ENCODE peak calls at places on chromosomes 7 and 10, in seven cellular contexts. Q, O, W, R, V, Z and L are unnamed samples. For H3K4me1 and H3K9me3, the result is how much of the 10 kb centered on the place peaks cover.

GRCh38 chr7:28988818-28989595 is 30.9 kb upstream of the TRIL start:
- DNase-seq in W (peak), Z (peak), Q (no peak), O (peak), R (no peak), V (no peak), L (no peak)

GRCh38 chr7:146655928-146656797 is 539.6 kb downstream of the CNTNAP2 start:
- DNase-seq in Q (no peak), Z (peak), R (no peak), O (no peak), V (no peak), W (no peak), L (no peak)

GRCh38 chr10:131899695-131900349 is 986 bp upstream of the PPP2R2D start:
- DNase-seq in O (no peak), V (no peak), Q (peak), W (no peak), R (no peak), Z (peak), L (no peak)

GRCh38 chr7:92244803-92245486 is 769 bp downstream of the KRIT1 start:
- DNase-seq in Z (peak), R (peak), V (no peak), W (no peak), O (peak), Q (no peak), L (no peak)

GRCh38 chr7:139153832-139154231 is 44.3 kb upstream of the ZC3HAV1 start:
- DNase-seq in R (no peak), O (peak), Z (peak), W (no peak), V (no peak), Q (no peak), L (no peak)

GRCh38 chr7:147432068-147432467 is 1158.5 kb upstream of the C7orf33 start:
- DNase-seq in V (no peak), W (no peak), Q (no peak), R (no peak), Z (no peak), O (no peak), L (no peak)

GRCh38 chr10:59340279-59340678 is 22.1 kb downstream of the FAM13C start:
- DNase-seq in R (no peak), Z (no peak), W (no peak), O (no peak), Q (no peak), V (no peak), L (no peak)

GRCh38 chr10:108275895-108276685 is 1111.6 kb upstream of the SORCS1 start:
- DNase-seq in R (no peak), V (no peak), Z (no peak), Q (no peak), W (no peak), O (no peak), L (no peak)

GRCh38 chr10:88992945-88993537 is 2.4 kb downstream of the FAS start:
- DNase-seq in Q (no peak), Z (peak), W (no peak), R (no peak), V (no peak), O (peak), L (no peak)

GRCh38 chr7:104529567-104529966 is 201.2 kb downstream of the LHFPL3 start:
- DNase-seq in Q (no peak), W (no peak), Z (no peak), R (no peak), V (no peak), O (no peak), L (no peak)

GRCh38 chr7:136925556-136925955 is 57.1 kb downstream of the CHRM2 start:
- DNase-seq in W (no peak), R (no peak), V (no peak), O (no peak), Q (no peak), Z (peak), L (no peak)

GRCh38 chr7:46859963-46860475 is 721.9 kb downstream of the TNS3 start:
- DNase-seq in Z (no peak), R (no peak), O (peak), V (no peak), Q (no peak), W (peak), L (no peak)

DNA sequence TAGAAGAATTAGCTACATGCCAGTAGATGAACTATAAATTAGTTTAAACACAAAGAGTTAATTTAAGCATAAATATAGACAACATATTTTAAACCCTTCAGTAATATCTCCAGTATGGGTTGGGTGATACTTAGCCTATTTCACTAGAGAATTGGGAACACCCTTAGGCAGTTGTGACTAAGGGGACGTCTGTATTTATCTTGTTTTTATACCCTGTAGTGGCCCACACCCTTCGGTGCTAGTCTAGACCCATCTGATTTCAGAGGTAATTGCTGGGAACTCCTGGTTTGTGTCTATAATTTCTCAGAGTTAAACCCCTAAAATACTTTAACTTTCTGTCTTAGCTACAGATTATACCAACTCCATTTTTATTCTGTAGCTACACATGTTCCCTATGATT is 11.5 kb upstream of the STEAP4 start:
- DNase-seq in W (no peak), Q (no peak), V (no peak), R (no peak), Z (no peak), O (peak), L (no peak)
- H3K4me1 ChIP-seq in W (under half), Q (under half), V (under half), R (under half), Z (under half), O (under half), L (under half)

DNA sequence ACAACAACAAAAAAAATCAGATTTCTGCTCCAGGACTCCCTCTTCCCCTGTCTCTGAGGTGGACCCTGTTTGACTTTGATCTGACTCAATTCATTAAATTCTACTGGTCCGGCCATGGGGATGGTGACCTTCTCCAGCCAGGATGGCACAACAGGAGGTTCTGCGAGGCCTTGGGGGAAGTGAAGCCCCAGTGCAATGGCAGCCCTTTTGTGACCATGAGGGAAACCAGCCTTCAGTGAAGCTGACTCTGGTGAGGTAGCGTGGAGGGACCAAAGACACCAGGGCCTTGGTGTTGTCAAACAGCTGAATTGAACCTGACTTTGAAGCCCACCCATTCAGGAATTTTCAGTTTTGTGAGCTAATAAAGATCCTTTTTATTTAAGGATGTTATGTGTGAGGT is 44.5 kb downstream of the NPTX2 start:
- DNase-seq in R (no peak), W (no peak), Z (no peak), Q (no peak), O (no peak), V (no peak), L (peak)
- H3K9me3 ChIP-seq in R (under half), W (under half), Z (under half), Q (under half), O (under half), V (under half), L (under half)

DNA sequence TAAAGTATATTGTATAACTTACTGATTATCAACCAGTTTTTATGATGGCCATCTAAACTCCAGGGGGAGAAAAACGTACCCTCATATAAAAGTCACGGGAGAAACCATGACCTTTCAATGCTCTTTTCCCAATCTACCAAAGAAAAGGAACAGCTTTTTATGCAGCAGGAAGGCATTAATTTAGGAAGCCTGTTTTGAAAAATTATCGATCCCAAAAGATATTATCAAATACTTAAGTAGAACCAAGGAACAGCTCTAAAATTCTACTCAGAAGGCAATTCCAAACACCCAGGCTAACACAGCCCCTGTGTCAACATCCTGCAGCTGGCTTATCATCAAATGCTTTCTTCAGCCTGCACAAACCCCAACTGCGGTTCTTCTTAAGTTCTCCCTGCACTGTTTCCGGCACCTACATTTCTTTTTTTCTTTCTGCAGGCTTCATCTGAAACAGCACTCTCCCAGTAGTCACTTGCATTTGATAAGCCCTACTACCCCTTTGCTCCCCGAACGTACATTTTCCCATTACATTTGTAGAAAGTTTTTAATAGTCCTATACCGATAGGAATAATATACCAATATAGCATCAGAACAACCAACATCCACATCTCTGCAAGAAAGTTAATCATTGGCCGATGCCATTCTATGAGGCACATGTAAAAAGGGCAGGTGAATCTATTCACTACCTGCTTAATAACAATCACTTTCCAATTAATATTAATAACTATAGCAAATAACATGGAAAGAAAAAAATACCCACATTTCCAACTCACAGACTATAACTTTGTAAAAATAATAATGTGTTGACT is 47.9 kb downstream of the PIP4K2A start:
- DNase-seq in Z (no peak), R (peak), Q (no peak), O (no peak), V (no peak), W (no peak), L (no peak)
- H3K27ac ChIP-seq in Z (no peak), R (peak), Q (no peak), O (no peak), V (no peak), W (no peak), L (no peak)

DNA sequence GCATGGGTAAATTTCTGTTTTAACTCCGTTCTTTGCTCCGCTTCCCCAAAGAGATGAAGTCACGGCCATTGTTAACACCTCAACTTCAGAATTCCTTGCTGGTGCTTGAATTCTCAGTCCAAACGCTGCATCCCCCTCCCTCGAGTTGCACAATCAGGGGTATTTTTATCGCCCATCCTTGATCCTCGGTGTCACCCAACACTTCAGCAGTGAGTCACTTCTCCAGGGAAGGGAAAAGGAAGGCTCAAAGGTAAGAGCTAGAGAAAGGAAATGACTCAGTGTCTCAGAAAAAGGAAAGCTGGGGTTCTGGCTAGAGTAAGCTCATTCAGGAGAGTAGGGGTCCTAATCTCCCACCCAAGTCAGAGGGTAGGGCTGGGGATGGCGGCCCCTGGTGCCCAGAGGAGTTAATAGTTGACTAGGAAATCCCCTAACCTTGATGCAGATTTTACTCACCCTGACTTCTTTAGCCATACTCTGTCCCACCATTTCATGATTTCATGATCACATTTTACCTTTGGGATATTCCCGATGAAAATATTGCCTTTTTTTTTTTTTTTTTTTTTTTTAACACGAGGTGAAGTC is 39.8 kb upstream of the TRIM8 start:
- DNase-seq in R (no peak), W (no peak), Q (no peak), V (no peak), Z (peak), O (peak), L (no peak)
- H3K4me1 ChIP-seq in R (under half), W (half or more), Q (under half), V (half or more), Z (under half), O (under half), L (under half)

GRCh38 chr7:67777119-67777518 is 780.5 kb downstream of the TYW1 start:
- DNase-seq in Z (no peak), Q (peak), W (no peak), R (no peak), V (no peak), O (no peak), L (no peak)

GRCh38 chr7:67771840-67772605 is 775.4 kb downstream of the TYW1 start:
- DNase-seq in V (no peak), O (no peak), Z (no peak), R (no peak), W (no peak), Q (no peak), L (no peak)

DNA sequence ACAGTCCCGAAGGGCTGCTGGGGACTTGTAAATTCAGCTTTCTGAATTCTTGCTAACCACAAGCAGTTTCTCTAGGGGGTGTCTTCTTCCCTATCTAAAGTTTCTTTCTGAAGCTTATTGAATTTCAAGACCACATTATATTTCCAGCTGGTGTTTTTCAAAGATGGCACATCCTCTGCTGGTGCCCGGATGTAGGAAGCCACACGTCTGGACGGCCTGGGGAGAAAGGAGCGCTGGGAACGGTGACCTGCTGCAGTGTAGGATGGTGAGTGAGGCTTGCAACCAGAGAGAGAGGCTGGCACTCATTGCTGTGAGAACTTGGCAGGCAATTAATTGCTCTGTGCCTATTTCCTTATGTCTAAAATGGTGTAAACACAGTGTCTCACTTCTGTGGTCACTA is 776.4 kb downstream of the TYW1 start:
- DNase-seq in W (no peak), R (no peak), Q (no peak), V (no peak), Z (no peak), O (no peak), L (no peak)
- H3K9me3 ChIP-seq in W (under half), R (under half), Q (under half), V (under half), Z (under half), O (under half), L (under half)